ENCODE peak calls at places on chromosomes 16 and 17, in nine cellular contexts. One of them, this sample, is unnamed.

GRCh38 chr17:17635126-17635525 is 43.6 kb upstream of the PEMT start:
- DNase-seq in activated naive CD4-positive, alpha-beta T cell treated with anti-CD3 and anti-CD28 coated beads for 36 hours: no peak
- DNase-seq in T-helper 2 cell: no peak
- DNase-seq in stimulated activated CD4-positive, alpha-beta T cell treated with anti-CD3 and anti-CD28 coated beads, Interleukin-1b, Interleukin-23, amount 100 ng/mL, for 24 hours: no peak
- DNase-seq in psoas muscle: no peak
- DNase-seq in tibial nerve: no peak
- DNase-seq in T follicular helper cell: no peak
- DNase-seq in nucleus accumbens: no peak
- DNase-seq in astrocyte of the cerebellum: no peak
- DNase-seq in this sample: peak

GRCh38 chr16:14308357-14308723 is 237.2 kb downstream of the MRTFB start:
- DNase-seq in astrocyte of the cerebellum: no peak
- DNase-seq in tibial nerve: no peak
- DNase-seq in psoas muscle: no peak
- DNase-seq in T-helper 2 cell: no peak
- DNase-seq in stimulated activated CD4-positive, alpha-beta T cell treated with anti-CD3 and anti-CD28 coated beads, Interleukin-1b, Interleukin-23, amount 100 ng/mL, for 24 hours: no peak
- DNase-seq in activated naive CD4-positive, alpha-beta T cell treated with anti-CD3 and anti-CD28 coated beads for 36 hours: no peak
- DNase-seq in nucleus accumbens: no peak
- DNase-seq in T follicular helper cell: no peak
- DNase-seq in this sample: no peak

GRCh38 chr17:78526231-78527025 is 50.8 kb downstream of the DNAH17 start:
- DNase-seq in psoas muscle: no peak
- DNase-seq in astrocyte of the cerebellum: no peak
- DNase-seq in activated naive CD4-positive, alpha-beta T cell treated with anti-CD3 and anti-CD28 coated beads for 36 hours: no peak
- DNase-seq in T-helper 2 cell: no peak
- DNase-seq in T follicular helper cell: no peak
- DNase-seq in nucleus accumbens: no peak
- DNase-seq in stimulated activated CD4-positive, alpha-beta T cell treated with anti-CD3 and anti-CD28 coated beads, Interleukin-1b, Interleukin-23, amount 100 ng/mL, for 24 hours: no peak
- DNase-seq in tibial nerve: no peak
- DNase-seq in this sample: no peak

GRCh38 chr17:37088459-37088858 is 139.7 kb downstream of the AATF start:
- DNase-seq in astrocyte of the cerebellum: no peak
- DNase-seq in T-helper 2 cell: no peak
- DNase-seq in T follicular helper cell: no peak
- DNase-seq in psoas muscle: no peak
- DNase-seq in activated naive CD4-positive, alpha-beta T cell treated with anti-CD3 and anti-CD28 coated beads for 36 hours: peak
- DNase-seq in nucleus accumbens: no peak
- DNase-seq in stimulated activated CD4-positive, alpha-beta T cell treated with anti-CD3 and anti-CD28 coated beads, Interleukin-1b, Interleukin-23, amount 100 ng/mL, for 24 hours: no peak
- DNase-seq in tibial nerve: no peak
- DNase-seq in this sample: no peak

GRCh38 chr17:69978056-69978646 is 96.9 kb upstream of the KCNJ16 start:
- DNase-seq in astrocyte of the cerebellum: no peak
- DNase-seq in tibial nerve: no peak
- DNase-seq in stimulated activated CD4-positive, alpha-beta T cell treated with anti-CD3 and anti-CD28 coated beads, Interleukin-1b, Interleukin-23, amount 100 ng/mL, for 24 hours: no peak
- DNase-seq in psoas muscle: no peak
- DNase-seq in T follicular helper cell: no peak
- DNase-seq in T-helper 2 cell: no peak
- DNase-seq in nucleus accumbens: no peak
- DNase-seq in activated naive CD4-positive, alpha-beta T cell treated with anti-CD3 and anti-CD28 coated beads for 36 hours: no peak
- DNase-seq in this sample: no peak

GRCh38 chr17:78935419-78936323 is 10.5 kb upstream of the TIMP2 start:
- DNase-seq in T-helper 2 cell: no peak
- DNase-seq in tibial nerve: peak
- DNase-seq in T follicular helper cell: no peak
- DNase-seq in stimulated activated CD4-positive, alpha-beta T cell treated with anti-CD3 and anti-CD28 coated beads, Interleukin-1b, Interleukin-23, amount 100 ng/mL, for 24 hours: no peak
- DNase-seq in psoas muscle: peak
- DNase-seq in activated naive CD4-positive, alpha-beta T cell treated with anti-CD3 and anti-CD28 coated beads for 36 hours: no peak
- DNase-seq in astrocyte of the cerebellum: peak
- DNase-seq in nucleus accumbens: no peak
- DNase-seq in this sample: peak

GRCh38 chr17:7858487-7858832 is 657 bp downstream of the CYB5D1 start:
- DNase-seq in stimulated activated CD4-positive, alpha-beta T cell treated with anti-CD3 and anti-CD28 coated beads, Interleukin-1b, Interleukin-23, amount 100 ng/mL, for 24 hours: no peak
- DNase-seq in T follicular helper cell: no peak
- DNase-seq in T-helper 2 cell: no peak
- DNase-seq in psoas muscle: peak
- DNase-seq in tibial nerve: no peak
- DNase-seq in nucleus accumbens: no peak
- DNase-seq in activated naive CD4-positive, alpha-beta T cell treated with anti-CD3 and anti-CD28 coated beads for 36 hours: peak
- DNase-seq in astrocyte of the cerebellum: no peak
- DNase-seq in this sample: peak

GRCh38 chr17:6488008-6488539 is 43.8 kb downstream of the PIMREG start:
- DNase-seq in stimulated activated CD4-positive, alpha-beta T cell treated with anti-CD3 and anti-CD28 coated beads, Interleukin-1b, Interleukin-23, amount 100 ng/mL, for 24 hours: no peak
- DNase-seq in activated naive CD4-positive, alpha-beta T cell treated with anti-CD3 and anti-CD28 coated beads for 36 hours: no peak
- DNase-seq in astrocyte of the cerebellum: no peak
- DNase-seq in nucleus accumbens: no peak
- DNase-seq in T follicular helper cell: no peak
- DNase-seq in tibial nerve: no peak
- DNase-seq in T-helper 2 cell: no peak
- DNase-seq in psoas muscle: no peak
- DNase-seq in this sample: no peak

This sample was measured in AG08395.